ENCODE peak calls at places on chromosomes 7 and 10, in eight cellular contexts. T is AG04450, D is colonic mucosa, P is WERI-Rb-1, Y is fibroblast of the aortic adventitia, A is mesothelial cell of epicardium, M is BE2C, Z is GM13976. E is an unnamed sample.

GRCh38 chr10:43251664-43252165 is 15.2 kb downstream of the RASGEF1A start:
- DNase-seq in Z (no peak), Y (no peak), M (no peak), T (no peak), D (peak), A (no peak), P (no peak), E (peak)

GRCh38 chr7:17385612-17386011 is 87.2 kb downstream of the AHR start:
- DNase-seq in M (no peak), A (no peak), T (no peak), Y (no peak), D (no peak), P (no peak), Z (no peak), E (no peak)

GRCh38 chr10:52226448-52226847 is 87.6 kb upstream of the DKK1 start:
- DNase-seq in P (no peak), T (no peak), Y (peak), M (no peak), Z (no peak), A (no peak), D (no peak), E (no peak)

GRCh38 chr7:130400120-130400572 is 19.9 kb downstream of the CPA1 start:
- DNase-seq in P (no peak), T (no peak), M (no peak), A (no peak), D (no peak), Z (no peak), Y (peak), E (no peak)

GRCh38 chr10:11105676-11106004 is 88.0 kb downstream of the CELF2 start:
- DNase-seq in D (no peak), M (no peak), A (no peak), Y (no peak), T (no peak), Z (no peak), P (no peak), E (no peak)

GRCh38 chr10:92590623-92591549 is 2.0 kb upstream of the KIF11 start:
- DNase-seq in A (peak), D (peak), M (peak), T (no peak), Z (peak), P (peak), Y (peak), E (peak)

GRCh38 chr7:103990991-103991390 is 1.5 kb upstream of the RELN start:
- DNase-seq in T (no peak), A (no peak), Y (no peak), D (no peak), P (no peak), Z (no peak), M (peak), E (no peak)

GRCh38 chr10:27240891-27241639 is 468 bp upstream of the ACBD5 start:
- DNase-seq in Y (peak), A (peak), P (no peak), T (no peak), D (peak), Z (no peak), M (no peak), E (peak)

GRCh38 chr10:3791974-3792633 is 7.1 kb upstream of the KLF6 start:
- DNase-seq in Z (no peak), T (no peak), A (no peak), P (no peak), M (no peak), D (no peak), Y (peak), E (no peak)

GRCh38 chr10:132511692-132512442 is 25.7 kb upstream of the INPP5A start:
- DNase-seq in Z (peak), A (no peak), M (no peak), P (no peak), T (no peak), D (no peak), Y (peak), E (no peak)

GRCh38 chr10:17548162-17548561 is 69.0 kb downstream of the HACD1 start:
- DNase-seq in Z (no peak), P (no peak), T (no peak), M (no peak), D (no peak), A (no peak), Y (peak), E (no peak)

GRCh38 chr7:148941598-148942280 is 57.6 kb upstream of the EZH2 start:
- DNase-seq in A (peak), M (peak), D (peak), P (peak), Y (peak), T (peak), Z (no peak), E (no peak)

GRCh38 chr10:110252148-110252547 is 44.7 kb downstream of the MXI1 start:
- DNase-seq in P (no peak), M (no peak), A (no peak), Y (no peak), D (no peak), T (no peak), Z (no peak), E (no peak)

GRCh38 chr7:119438315-119438714 is 834.7 kb upstream of the KCND2 start:
- DNase-seq in M (no peak), A (no peak), T (no peak), Y (no peak), D (no peak), Z (no peak), P (no peak), E (no peak)

GRCh38 chr7:104983620-104984539 is 30.1 kb upstream of the KMT2E start:
- DNase-seq in Y (peak), Z (peak), P (peak), T (no peak), A (peak), M (peak), D (peak), E (peak)

GRCh38 chr10:132043861-132044695 is 21.7 kb upstream of the JAKMIP3 start:
- DNase-seq in Y (no peak), P (no peak), D (no peak), M (no peak), T (no peak), Z (no peak), A (no peak), E (no peak)

GRCh38 chr10:33193867-33194521 is 140.5 kb downstream of the NRP1 start:
- DNase-seq in M (no peak), A (no peak), Z (no peak), P (no peak), T (no peak), D (peak), Y (peak), E (no peak)

GRCh38 chr7:152015600-152015999 is 9.9 kb upstream of the GALNT11 start:
- DNase-seq in T (no peak), M (no peak), Z (no peak), Y (no peak), P (no peak), D (no peak), A (no peak), E (no peak)

GRCh38 chr10:1923586-1923985 is 186.3 kb upstream of the ADARB2 start:
- DNase-seq in A (no peak), T (no peak), M (no peak), D (no peak), P (no peak), Y (no peak), Z (no peak), E (no peak)

GRCh38 chr7:72462311-72462710 is 50.2 kb upstream of the CALN1 start:
- DNase-seq in A (no peak), D (no peak), Y (no peak), M (no peak), Z (no peak), P (no peak), T (no peak), E (no peak)

GRCh38 chr7:87339373-87339897 is 6.0 kb upstream of the CROT start:
- DNase-seq in T (no peak), Z (no peak), M (no peak), A (no peak), P (no peak), D (no peak), Y (no peak), E (no peak)

GRCh38 chr7:99762680-99763327 is 21.2 kb downstream of the CYP3A4 start:
- DNase-seq in Z (no peak), D (no peak), T (peak), M (no peak), Y (peak), P (no peak), A (no peak), E (no peak)

GRCh38 chr10:101229275-101230184 is at the start of gene LBX1:
- DNase-seq in A (no peak), P (peak), Y (no peak), T (no peak), Z (no peak), D (no peak), M (no peak), E (no peak)

GRCh38 chr7:141304291-141304690 is 230.4 kb downstream of the TMEM178B start:
- DNase-seq in D (no peak), P (no peak), M (no peak), A (no peak), Z (no peak), T (no peak), Y (no peak), E (no peak)

GRCh38 chr10:86317949-86318725 is 48.5 kb downstream of the GRID1 start:
- DNase-seq in D (no peak), P (no peak), Z (no peak), M (no peak), Y (no peak), A (no peak), T (no peak), E (no peak)

GRCh38 chr10:77580500-77580899 is 57.1 kb downstream of the KCNMA1 start:
- DNase-seq in P (no peak), D (no peak), Y (no peak), T (no peak), Z (no peak), A (no peak), M (no peak), E (no peak)

GRCh38 chr10:77576633-77577032 is 61.0 kb downstream of the KCNMA1 start:
- DNase-seq in Z (no peak), T (no peak), D (no peak), A (no peak), P (no peak), Y (no peak), M (no peak), E (no peak)

GRCh38 chr10:77576007-77576367 is 61.6 kb downstream of the KCNMA1 start:
- DNase-seq in T (no peak), A (no peak), Y (no peak), P (no peak), D (no peak), Z (no peak), M (no peak), E (no peak)

GRCh38 chr10:77577666-77578229 is 59.9 kb downstream of the KCNMA1 start:
- DNase-seq in P (peak), M (no peak), D (no peak), Y (no peak), T (no peak), A (no peak), Z (no peak), E (no peak)

GRCh38 chr10:77578583-77579227 is 58.9 kb downstream of the KCNMA1 start:
- DNase-seq in T (no peak), Y (peak), A (no peak), P (no peak), D (no peak), Z (no peak), M (no peak), E (no peak)
- TF ChIP-seq CTCF in T (no peak), Y (no peak), A (no peak), P (no peak), D (no peak), Z (no peak), M (no peak), E (no peak)

GRCh38 chr7:1755783-1756626 is 85.9 kb downstream of the ELFN1 start:
- DNase-seq in Y (no peak), D (no peak), P (no peak), M (no peak), T (no peak), Z (no peak), A (no peak), E (no peak)

GRCh38 chr7:1757601-1758000 is 87.5 kb downstream of the ELFN1 start:
- DNase-seq in P (no peak), Y (no peak), A (no peak), Z (no peak), D (no peak), T (no peak), M (no peak), E (no peak)

GRCh38 chr7:1761097-1761496 is 91.0 kb downstream of the ELFN1 start:
- DNase-seq in A (no peak), M (no peak), Z (no peak), Y (no peak), P (no peak), D (no peak), T (no peak), E (no peak)

GRCh38 chr7:1758859-1759521 is 88.9 kb downstream of the ELFN1 start:
- DNase-seq in A (no peak), Z (no peak), P (no peak), M (no peak), D (no peak), Y (no peak), T (no peak), E (no peak)

DNA sequence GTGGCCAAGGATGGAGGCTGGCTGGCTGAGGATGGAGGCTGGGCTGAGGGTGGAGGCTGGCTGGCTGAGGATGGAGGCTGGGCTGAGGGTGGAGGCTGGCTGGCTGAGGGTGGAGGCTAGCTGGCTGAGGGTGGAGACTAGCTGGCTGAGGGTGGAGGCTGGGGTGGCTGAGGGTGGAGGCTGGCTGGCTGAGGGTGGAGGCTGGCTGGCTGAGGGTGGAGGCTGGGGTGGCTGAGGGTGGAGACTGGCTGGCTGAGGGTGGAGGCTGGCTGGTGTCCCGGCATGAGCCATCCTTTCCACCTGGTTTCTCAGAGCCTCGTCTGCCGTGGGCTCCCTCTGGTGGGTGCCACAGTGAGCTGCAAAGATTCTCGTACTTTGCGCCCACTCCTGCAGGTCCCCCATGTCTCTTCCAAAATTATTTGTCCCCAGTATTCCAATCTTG is 88.4 kb downstream of the ELFN1 start:
- DNase-seq in P (peak), T (no peak), M (peak), D (no peak), Y (peak), Z (peak), A (no peak), E (no peak)
- TF ChIP-seq CTCF in P (peak), T (peak), M (peak), D (peak), Y (peak), Z (no peak), A (no peak), E (no peak)

GRCh38 chr10:72847681-72848080 is 45.9 kb upstream of the OIT3 start:
- DNase-seq in Y (no peak), Z (no peak), P (no peak), M (no peak), A (no peak), D (no peak), T (no peak), E (no peak)

GRCh38 chr10:72840319-72840718 is 53.2 kb upstream of the OIT3 start:
- DNase-seq in D (no peak), T (no peak), Z (no peak), M (no peak), P (no peak), A (no peak), Y (no peak), E (no peak)

GRCh38 chr10:72846225-72846624 is 47.3 kb upstream of the OIT3 start:
- DNase-seq in A (no peak), D (no peak), Y (peak), T (peak), Z (no peak), M (no peak), P (no peak), E (no peak)

DNA sequence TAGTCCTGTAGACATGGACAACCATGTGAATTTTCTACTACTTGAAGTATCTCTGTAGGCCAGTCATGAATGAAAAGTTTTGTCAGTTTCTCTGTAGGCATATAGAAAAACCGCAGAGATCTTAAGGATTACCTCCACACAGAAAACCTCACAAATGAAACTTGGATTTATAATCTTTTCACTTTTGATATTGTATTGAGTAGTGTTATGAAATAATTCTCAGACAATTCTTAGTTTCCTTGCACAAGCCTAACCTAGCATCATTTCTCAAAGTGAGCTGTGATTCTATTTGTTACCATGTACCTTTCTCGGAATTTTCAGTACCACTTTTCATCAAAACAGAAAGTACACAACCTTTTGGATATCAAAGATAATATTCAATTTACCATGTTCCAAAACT is 51.4 kb upstream of the OIT3 start:
- DNase-seq in M (no peak), Y (no peak), Z (no peak), A (no peak), D (no peak), T (no peak), P (no peak), E (no peak)
- TF ChIP-seq CTCF in M (no peak), Y (no peak), Z (no peak), A (no peak), D (no peak), T (no peak), P (no peak), E (no peak)

GRCh38 chr10:126302831-126303230 is 85.4 kb downstream of the ADAM12 start:
- DNase-seq in T (no peak), M (no peak), A (no peak), D (no peak), Z (no peak), Y (no peak), P (no peak), E (no peak)
- TF ChIP-seq CTCF in T (peak), M (no peak), A (no peak), D (no peak), Z (no peak), Y (no peak), P (peak), E (no peak)

GRCh38 chr10:89327803-89328441 is at the start of gene IFIT3:
- DNase-seq in Z (peak), M (peak), D (peak), A (no peak), P (no peak), Y (peak), T (peak), E (no peak)
- TF ChIP-seq CTCF in Z (no peak), M (no peak), D (no peak), A (no peak), P (no peak), Y (no peak), T (no peak), E (no peak)

GRCh38 chr7:128872394-128872824 is 9.8 kb downstream of the ATP6V1F start:
- DNase-seq in A (no peak), P (no peak), T (no peak), M (no peak), D (no peak), Z (no peak), Y (no peak), E (no peak)
- TF ChIP-seq CTCF in A (no peak), P (peak), T (no peak), M (no peak), D (no peak), Z (no peak), Y (no peak), E (no peak)

DNA sequence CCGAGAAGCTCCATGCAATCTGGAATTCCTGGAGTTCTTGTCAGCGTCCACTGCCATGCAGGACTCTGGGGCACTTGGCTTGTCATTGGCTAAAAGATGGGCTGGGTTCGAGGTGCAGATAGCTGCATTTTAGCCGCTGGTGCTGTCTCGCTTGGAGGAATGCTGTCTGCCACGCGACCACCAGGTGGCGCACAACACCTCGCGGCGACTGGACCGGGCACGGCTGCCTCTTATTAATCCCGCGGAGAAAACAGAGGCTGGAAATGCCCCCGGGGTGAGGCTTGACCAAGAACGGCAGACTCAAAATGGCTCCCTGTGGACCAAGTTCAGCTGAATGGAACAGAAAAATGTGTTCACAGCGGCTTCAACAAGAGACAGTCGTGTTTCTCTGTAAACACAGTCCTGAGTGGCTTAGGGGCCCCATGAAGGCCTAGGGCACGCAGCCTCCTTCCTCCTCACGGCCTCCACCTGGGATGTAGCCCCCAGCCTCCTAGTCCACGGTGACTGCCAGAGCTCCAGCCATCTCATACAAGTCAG is 46.2 kb downstream of the AOC1 start:
- DNase-seq in D (peak), A (peak), P (peak), Z (peak), M (peak), T (peak), Y (peak), E (peak)
- TF ChIP-seq CTCF in D (peak), A (peak), P (peak), Z (peak), M (peak), T (peak), Y (peak), E (peak)

GRCh38 chr7:31044531-31044930 is 7.6 kb upstream of the ADCYAP1R1 start:
- DNase-seq in Y (no peak), T (no peak), A (no peak), P (no peak), Z (no peak), M (no peak), D (no peak), E (no peak)

GRCh38 chr7:31047747-31048146 is 4.4 kb upstream of the ADCYAP1R1 start:
- DNase-seq in T (no peak), Z (no peak), A (no peak), M (no peak), Y (no peak), D (no peak), P (no peak), E (no peak)

GRCh38 chr7:31047282-31047681 is 4.8 kb upstream of the ADCYAP1R1 start:
- DNase-seq in P (no peak), Z (no peak), Y (no peak), A (no peak), M (no peak), T (no peak), D (no peak), E (no peak)

GRCh38 chr7:31049001-31049765 is 2.9 kb upstream of the ADCYAP1R1 start:
- DNase-seq in D (no peak), Z (no peak), A (no peak), Y (no peak), M (peak), P (no peak), T (no peak), E (no peak)

DNA sequence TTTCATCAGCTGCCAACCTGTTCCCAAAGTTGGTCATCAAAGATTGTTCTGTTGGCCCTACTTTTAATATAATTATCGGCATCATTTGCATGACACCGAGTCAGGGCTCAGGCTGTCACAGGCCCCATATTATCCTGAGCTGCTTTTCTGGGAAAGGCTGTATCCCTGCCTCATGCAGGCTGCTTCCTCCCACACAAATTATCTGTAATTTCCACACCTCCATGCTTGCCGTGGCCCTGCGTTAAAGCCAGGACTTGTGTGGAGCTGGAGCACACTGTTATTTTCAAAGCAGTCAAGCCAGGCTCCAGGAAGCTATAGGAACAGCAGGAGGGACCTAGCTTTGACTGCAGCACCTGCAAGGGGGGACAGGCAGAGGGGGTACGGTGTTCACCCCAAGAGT is 5.4 kb upstream of the ADCYAP1R1 start:
- DNase-seq in M (no peak), T (no peak), Z (no peak), D (no peak), A (no peak), Y (no peak), P (no peak), E (no peak)
- TF ChIP-seq CTCF in M (no peak), T (no peak), Z (no peak), D (no peak), A (no peak), Y (no peak), P (no peak), E (no peak)

GRCh38 chr7:89246196-89246595 is 450.7 kb upstream of the TEX47 start:
- DNase-seq in Z (no peak), T (no peak), D (no peak), M (no peak), P (no peak), Y (no peak), A (no peak), E (no peak)

GRCh38 chr7:89247207-89247606 is 451.7 kb upstream of the TEX47 start:
- DNase-seq in A (no peak), T (no peak), D (no peak), Z (no peak), M (no peak), Y (no peak), P (no peak), E (no peak)
- TF ChIP-seq CTCF in A (no peak), T (no peak), D (no peak), Z (no peak), M (no peak), Y (no peak), P (no peak), E (no peak)

E was measured in activated B cell treated with CpG ODN at 0.5 μM for 24 hours.